ENCODE peak calls at places on chromosomes 3 and 15, in four cellular contexts. E is HEK293T, G is HepG2, B is K562. L is an unnamed sample.

GRCh38 chr3:100915706-100916105 is 77.5 kb downstream of the ABI3BP start:
- DNase-seq in B (no peak), G (no peak), E (no peak), L (no peak)

GRCh38 chr3:25043757-25044156 is 384.3 kb upstream of the RARB start:
- DNase-seq in B (no peak), E (no peak), G (no peak), L (no peak)

GRCh38 chr15:82793737-82794136 is 12.1 kb downstream of the FSD2 start:
- DNase-seq in B (no peak), E (no peak), G (no peak), L (no peak)

GRCh38 chr3:37072892-37073291 is 79.6 kb downstream of the MLH1 start:
- DNase-seq in G (no peak), E (no peak), B (no peak), L (no peak)

GRCh38 chr15:66298803-66299251 is 5.5 kb downstream of the DIS3L start:
- DNase-seq in G (no peak), E (no peak), B (no peak), L (no peak)

GRCh38 chr3:123400169-123400568 is 48.7 kb downstream of the ADCY5 start:
- DNase-seq in G (no peak), E (no peak), B (no peak), L (no peak)

GRCh38 chr15:93034512-93034911 is 54.5 kb downstream of the RGMA start:
- DNase-seq in E (no peak), B (no peak), G (no peak), L (no peak)

GRCh38 chr3:43410575-43410974 is 124.2 kb downstream of the SNRK start:
- DNase-seq in E (no peak), G (no peak), B (no peak), L (no peak)

GRCh38 chr15:93146196-93146595 is 57.2 kb upstream of the RGMA start:
- DNase-seq in E (no peak), G (no peak), B (no peak), L (no peak)

GRCh38 chr3:11660242-11660641 is 16.5 kb upstream of the VGLL4 start:
- DNase-seq in B (no peak), E (no peak), G (peak; percentile 16), L (no peak)
- TF ChIP-seq ELF4 in B (no peak), E (no peak), G (no peak), L (no peak)

DNA sequence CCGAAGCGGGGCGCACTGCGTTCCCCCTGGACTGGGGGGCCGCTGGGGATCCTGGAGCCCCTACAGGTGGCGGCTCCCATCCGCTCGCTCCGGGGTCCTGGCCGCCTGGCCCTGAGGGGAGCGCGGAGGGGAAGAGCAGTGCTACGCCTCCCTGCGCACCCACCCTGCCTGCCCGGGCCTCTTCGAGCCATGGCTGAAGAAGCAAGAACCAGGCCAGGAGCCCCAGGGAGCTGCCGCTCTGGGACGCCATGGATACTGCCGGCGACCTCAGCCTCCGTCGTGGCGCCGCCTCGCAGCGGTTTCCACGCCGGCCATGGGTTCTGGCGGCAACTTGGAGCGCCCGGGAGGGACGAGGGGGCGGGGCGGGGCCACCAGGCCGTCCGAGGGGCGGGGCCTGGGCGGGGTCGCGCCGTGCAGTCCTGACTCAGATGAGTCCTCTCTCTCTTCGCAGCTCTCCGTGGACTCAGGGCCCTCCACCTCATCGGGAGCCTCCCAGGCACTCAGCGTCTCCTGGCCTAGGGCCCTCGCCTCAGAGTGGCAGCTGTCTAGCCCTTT is 50.9 kb downstream of the MYL3 start:
- DNase-seq in G (no peak), B (peak; percentile 97), E (peak; percentile 87), L (peak; percentile 86)
- TF ChIP-seq ELF4 in G (no peak), B (no peak), E (no peak), L (no peak)

GRCh38 chr3:162141232-162141631 is 644.6 kb downstream of the OTOL1 start:
- DNase-seq in G (no peak), E (no peak), B (no peak), L (no peak)
- TF ChIP-seq ELF4 in G (no peak), E (no peak), B (no peak), L (no peak)

GRCh38 chr3:126474498-126475410 is 937 bp downstream of the ZXDC start:
- DNase-seq in G (no peak), E (peak; percentile 27), B (no peak), L (peak; percentile 42)

GRCh38 chr3:126475411-126476114 is at the start of gene ZXDC:
- DNase-seq in G (peak; percentile 82), B (peak; percentile 96), E (peak; percentile 99), L (peak; percentile 90)

GRCh38 chr3:126469479-126469878 is 6.2 kb downstream of the ZXDC start:
- DNase-seq in E (no peak), G (no peak), B (no peak), L (no peak)

GRCh38 chr3:126473292-126474168 is 2.2 kb downstream of the ZXDC start:
- DNase-seq in B (no peak), E (no peak), G (no peak), L (no peak)

DNA sequence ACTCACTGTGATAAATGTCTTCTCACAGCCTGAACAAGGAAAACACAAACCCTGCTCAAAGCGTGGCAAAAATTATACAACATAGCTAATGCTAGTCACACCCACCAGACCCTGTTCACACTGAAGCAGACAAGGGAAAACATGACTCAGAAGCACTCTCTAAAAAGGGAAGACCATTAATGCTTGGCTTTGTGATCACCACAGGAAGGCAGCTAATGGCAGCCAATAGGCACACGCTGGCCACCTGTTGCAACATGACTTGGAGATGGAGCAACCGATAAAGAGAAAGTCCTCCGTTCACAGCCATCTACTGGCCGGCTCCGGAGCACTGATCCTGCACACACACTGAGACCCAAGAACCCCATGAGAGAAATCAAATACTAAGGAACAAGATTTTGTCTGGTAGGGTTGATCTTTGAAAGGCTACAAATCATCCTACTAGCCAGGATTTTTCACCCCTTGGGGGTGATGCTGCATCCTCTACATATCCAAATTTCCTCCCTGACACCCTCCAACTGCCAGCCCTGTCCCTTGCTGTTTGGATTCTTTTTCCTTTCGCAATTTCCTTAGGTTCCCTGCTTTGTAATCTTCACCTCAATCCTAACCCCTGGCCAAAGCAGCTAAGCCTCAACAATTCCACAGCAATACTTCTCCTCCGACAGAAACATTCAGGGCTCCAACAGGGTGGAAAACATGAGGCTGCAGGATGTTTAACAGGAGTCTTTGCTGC is 3.2 kb downstream of the ZXDC start:
- DNase-seq in B (peak; percentile 54), G (peak; percentile 94), E (peak; percentile 41), L (no peak)
- TF ChIP-seq ELF4 in B (no peak), G (peak; percentile 59), E (no peak), L (no peak)

GRCh38 chr3:127324913-127325629 is 37.2 kb upstream of the PRR20G start:
- DNase-seq in G (no peak), B (no peak), E (no peak), L (no peak)

GRCh38 chr3:127324080-127324479 is 36.2 kb upstream of the PRR20G start:
- DNase-seq in G (no peak), B (no peak), E (no peak), L (no peak)

GRCh38 chr3:127325630-127325961 is 37.8 kb upstream of the PRR20G start:
- DNase-seq in G (no peak), B (no peak), E (no peak), L (no peak)

GRCh38 chr3:127326341-127326740 is 38.5 kb upstream of the PRR20G start:
- DNase-seq in B (no peak), E (no peak), G (no peak), L (no peak)

DNA sequence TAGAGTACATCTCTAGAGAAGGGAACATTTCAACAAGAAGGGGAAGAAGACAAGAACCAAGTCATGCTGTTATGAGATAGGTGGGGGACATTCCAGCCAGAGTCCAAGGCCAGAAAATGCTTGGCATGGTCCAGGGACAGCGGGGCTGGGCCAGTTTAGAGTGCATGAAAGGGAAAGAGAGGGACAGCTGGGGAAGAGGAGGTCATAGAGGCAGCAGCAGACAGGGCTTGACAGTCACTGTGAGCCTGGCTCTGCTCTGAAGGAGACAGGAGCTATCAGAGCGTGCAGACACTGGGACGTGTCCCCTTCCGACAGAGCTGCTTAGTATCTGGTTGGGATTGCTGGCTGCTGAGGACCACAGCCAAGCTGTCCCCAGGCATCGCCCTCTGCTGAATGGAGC is 35.7 kb upstream of the PRR20G start:
- DNase-seq in B (no peak), G (no peak), E (no peak), L (no peak)
- TF ChIP-seq ELF4 in B (no peak), G (no peak), E (no peak), L (no peak)

GRCh38 chr15:33724321-33725036 is 243.8 kb upstream of the CHRM5 start:
- DNase-seq in E (no peak), B (no peak), G (no peak), L (no peak)

GRCh38 chr15:33722673-33723015 is 245.7 kb upstream of the CHRM5 start:
- DNase-seq in E (no peak), B (no peak), G (no peak), L (no peak)

GRCh38 chr15:33716025-33716424 is 252.3 kb upstream of the CHRM5 start:
- DNase-seq in G (no peak), B (no peak), E (no peak), L (no peak)

GRCh38 chr15:33722005-33722672 is 246.2 kb upstream of the CHRM5 start:
- DNase-seq in B (no peak), G (no peak), E (no peak), L (no peak)

DNA sequence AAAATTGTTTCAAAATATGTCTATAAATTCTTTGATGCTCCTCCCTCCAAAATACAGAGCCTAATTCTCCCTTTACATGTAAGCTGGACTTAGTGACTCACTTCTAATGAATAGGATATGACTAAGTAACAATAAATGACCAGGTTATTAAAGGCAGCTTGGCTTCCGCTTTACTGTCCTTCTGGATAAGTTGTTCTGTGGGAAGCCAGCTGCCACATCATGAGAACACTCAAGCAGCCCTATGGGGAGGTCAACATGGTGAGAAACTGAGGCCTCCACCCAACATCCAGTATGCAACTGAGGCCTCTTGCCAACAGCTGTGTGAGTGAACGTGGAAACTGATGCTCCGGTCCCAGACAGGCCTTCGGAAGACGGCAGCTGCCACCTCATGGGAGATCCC is 247.3 kb upstream of the CHRM5 start:
- DNase-seq in E (no peak), B (no peak), G (no peak), L (no peak)
- TF ChIP-seq ELF4 in E (no peak), B (no peak), G (no peak), L (no peak)

GRCh38 chr3:9976736-9977709 is 9.6 kb downstream of the EMC3 start:
- DNase-seq in E (peak; percentile 52), G (peak; percentile 86), B (peak; percentile 80), L (no peak)
- TF ChIP-seq ELF4 in E (no peak), G (no peak), B (peak; percentile 5), L (no peak)

DNA sequence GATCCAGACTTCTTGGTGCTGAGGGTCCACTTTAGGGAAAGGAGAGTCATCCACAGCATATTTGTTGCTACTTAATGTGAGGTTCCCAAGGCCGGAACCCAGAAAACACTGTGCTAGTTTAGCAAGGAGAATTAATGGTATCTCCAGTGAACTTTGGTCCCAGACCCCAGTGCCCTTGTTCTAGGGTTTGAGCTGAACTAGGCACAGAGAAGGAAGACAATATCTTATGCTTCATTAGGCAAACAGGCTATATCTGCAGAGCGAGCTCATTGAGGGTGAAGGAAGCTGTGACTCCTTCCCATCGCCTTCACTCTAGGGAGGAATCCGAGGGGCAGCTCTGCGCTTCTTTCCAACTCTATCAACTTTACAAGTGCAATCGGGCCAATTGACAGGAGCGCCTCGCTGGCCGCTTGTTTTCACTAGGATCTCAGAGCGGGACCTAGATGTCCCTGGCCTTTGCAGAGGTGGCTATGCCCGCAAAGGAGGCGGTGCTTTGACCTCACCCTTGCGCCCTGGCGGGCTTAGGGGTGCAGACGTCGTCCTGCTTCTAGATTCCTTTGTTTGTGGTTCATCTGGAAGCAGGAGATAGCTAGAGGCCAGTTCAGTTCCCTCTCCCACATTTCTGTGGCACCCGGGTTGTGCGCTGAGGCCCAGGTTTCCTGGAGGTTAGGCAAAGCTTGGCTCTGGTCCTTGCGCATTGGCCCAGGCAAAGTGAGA is 1.0 kb downstream of the PPM1L start:
- DNase-seq in E (peak; percentile 12), B (no peak), G (no peak), L (peak; percentile 31)
- TF ChIP-seq ELF4 in E (no peak), B (no peak), G (no peak), L (no peak)